ENCODE peak calls at places on chromosomes 5 and 9, in five cellular contexts. T is SK-N-SH, Q is mesendoderm, O is astrocyte, I is GM23248. N is an unnamed sample.

GRCh38 chr5:77232545-77232944 is 22.1 kb downstream of the PDE8B start:
- DNase-seq in T (no peak), Q (no peak), O (no peak), I (peak), N (no peak)

GRCh38 chr9:81529556-81530193 is 159.7 kb downstream of the TLE1 start:
- DNase-seq in T (no peak), Q (peak), O (peak), I (peak), N (no peak)

GRCh38 chr9:126304207-126304945 is 22.3 kb upstream of the MVB12B start:
- DNase-seq in T (no peak), Q (no peak), O (no peak), I (no peak), N (no peak)

GRCh38 chr5:115243412-115243811 is 19.3 kb downstream of the PGGT1B start:
- DNase-seq in T (no peak), Q (no peak), O (peak), I (peak), N (peak)

GRCh38 chr9:18720691-18721090 is 246.7 kb downstream of the ADAMTSL1 start:
- DNase-seq in T (no peak), Q (no peak), O (peak), I (peak), N (peak)

GRCh38 chr9:15157371-15157770 is 149.6 kb downstream of the TTC39B start:
- DNase-seq in T (no peak), Q (no peak), O (peak), I (peak), N (no peak)

GRCh38 chr5:133754575-133755169 is 142.3 kb upstream of the FSTL4 start:
- DNase-seq in T (no peak), Q (peak), O (peak), I (peak), N (no peak)

GRCh38 chr5:89686081-89686765 is 723.3 kb downstream of the CETN3 start:
- DNase-seq in T (peak), Q (peak), O (no peak), I (no peak), N (peak)

GRCh38 chr5:16508730-16509531 is 43.3 kb upstream of the ZNF622 start:
- DNase-seq in T (no peak), Q (peak), O (no peak), I (peak), N (no peak)

GRCh38 chr9:37592108-37592951 is at the start of gene TOMM5:
- DNase-seq in T (peak), Q (peak), O (peak), I (peak), N (peak)

GRCh38 chr5:134580001-134580460 is 52.6 kb downstream of the SAR1B start:
- DNase-seq in T (peak), Q (no peak), O (no peak), I (no peak), N (peak)

GRCh38 chr5:56346044-56346710 is 113.0 kb upstream of the ANKRD55 start:
- DNase-seq in T (no peak), Q (no peak), O (no peak), I (no peak), N (no peak)

GRCh38 chr9:120152295-120152694 is 427.7 kb downstream of the CDK5RAP2 start:
- DNase-seq in T (peak), Q (peak), O (peak), I (no peak), N (no peak)

GRCh38 chr5:111942661-111943401 is 185.8 kb upstream of the NREP start:
- DNase-seq in T (no peak), Q (no peak), O (no peak), I (peak), N (no peak)

GRCh38 chr9:120735415-120736126 is 21.3 kb upstream of the MEGF9 start:
- DNase-seq in T (no peak), Q (no peak), O (no peak), I (peak), N (no peak)

GRCh38 chr5:132101385-132101880 is 27.8 kb downstream of the CSF2 start:
- DNase-seq in T (no peak), Q (no peak), O (no peak), I (no peak), N (no peak)
- H3K4me2 ChIP-seq in T (no peak), Q (no peak), O (no peak), I (no peak), N (no peak)

DNA sequence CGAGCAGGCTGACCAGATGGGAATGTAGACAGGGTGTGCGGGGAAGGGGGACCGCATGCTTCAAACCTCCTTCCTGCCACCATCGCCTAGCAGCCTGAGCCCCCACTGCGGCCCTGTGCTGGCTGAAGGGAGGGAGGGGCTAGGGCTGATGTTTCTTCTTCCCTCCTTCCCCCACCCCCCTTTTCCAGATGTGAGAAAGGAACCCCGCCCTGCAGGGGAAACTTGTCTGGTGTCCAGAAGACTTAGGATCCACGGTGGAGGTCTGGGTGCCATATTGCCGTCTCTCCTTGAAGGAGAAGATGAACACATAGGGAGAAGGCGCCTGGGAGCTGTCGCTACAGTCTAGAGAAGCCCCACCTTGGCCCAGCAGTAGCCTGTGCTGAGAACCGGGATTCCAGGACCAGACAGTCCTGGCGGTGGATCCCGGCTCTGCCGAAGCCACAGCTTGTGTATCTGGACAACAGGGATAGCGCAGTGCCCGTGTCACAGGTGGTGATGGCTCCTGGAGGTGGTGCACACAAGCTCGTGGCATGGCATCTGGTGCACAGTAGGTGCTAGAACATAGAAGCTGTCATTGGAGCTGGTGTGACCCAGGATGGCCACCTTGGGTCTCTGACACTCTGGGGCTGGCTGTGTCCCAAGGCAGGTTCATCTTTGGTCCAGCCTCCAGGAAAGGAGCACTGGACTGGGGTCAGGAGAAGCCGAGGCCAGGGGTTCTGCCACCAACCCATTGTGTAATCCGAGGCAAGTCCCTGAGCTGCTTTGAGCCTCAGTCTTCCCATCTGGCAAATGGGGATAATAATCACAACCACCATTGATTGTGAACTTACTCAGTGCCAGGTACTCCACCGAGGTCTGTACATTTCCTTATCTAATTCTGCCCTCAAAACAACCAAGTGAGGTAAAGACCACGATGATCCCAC is 205.6 kb downstream of the C9orf50 start:
- DNase-seq in T (no peak), Q (no peak), O (no peak), I (no peak), N (no peak)
- H3K4me3 ChIP-seq in T (no peak), Q (no peak), O (no peak), I (no peak), N (no peak)

GRCh38 chr5:58794875-58795274 is 212.0 kb downstream of the RAB3C start:
- DNase-seq in T (no peak), Q (no peak), O (no peak), I (no peak), N (no peak)
- H3K4me2 ChIP-seq in T (no peak), Q (no peak), O (no peak), I (no peak), N (no peak)

GRCh38 chr5:178940569-178941360 is at the start of gene ZNF454:
- DNase-seq in T (peak), Q (peak), O (peak), I (peak), N (peak)

GRCh38 chr5:178941361-178941760 is 363 bp downstream of the ZNF454 start:
- DNase-seq in T (no peak), Q (no peak), O (peak), I (peak), N (peak)
- H3K4me3 ChIP-seq in T (no peak), Q (peak), O (peak), I (peak), N (peak)

GRCh38 chr5:72661405-72661804 is 154.2 kb upstream of the ZNF366 start:
- DNase-seq in T (no peak), Q (peak), O (peak), I (peak), N (peak)

GRCh38 chr5:72659726-72660125 is 152.5 kb upstream of the ZNF366 start:
- DNase-seq in T (no peak), Q (no peak), O (no peak), I (no peak), N (no peak)

GRCh38 chr5:72658161-72658560 is 151.0 kb upstream of the ZNF366 start:
- DNase-seq in T (no peak), Q (no peak), O (no peak), I (no peak), N (no peak)

GRCh38 chr5:72656756-72657513 is 149.7 kb upstream of the ZNF366 start:
- DNase-seq in T (no peak), Q (no peak), O (no peak), I (no peak), N (no peak)

DNA sequence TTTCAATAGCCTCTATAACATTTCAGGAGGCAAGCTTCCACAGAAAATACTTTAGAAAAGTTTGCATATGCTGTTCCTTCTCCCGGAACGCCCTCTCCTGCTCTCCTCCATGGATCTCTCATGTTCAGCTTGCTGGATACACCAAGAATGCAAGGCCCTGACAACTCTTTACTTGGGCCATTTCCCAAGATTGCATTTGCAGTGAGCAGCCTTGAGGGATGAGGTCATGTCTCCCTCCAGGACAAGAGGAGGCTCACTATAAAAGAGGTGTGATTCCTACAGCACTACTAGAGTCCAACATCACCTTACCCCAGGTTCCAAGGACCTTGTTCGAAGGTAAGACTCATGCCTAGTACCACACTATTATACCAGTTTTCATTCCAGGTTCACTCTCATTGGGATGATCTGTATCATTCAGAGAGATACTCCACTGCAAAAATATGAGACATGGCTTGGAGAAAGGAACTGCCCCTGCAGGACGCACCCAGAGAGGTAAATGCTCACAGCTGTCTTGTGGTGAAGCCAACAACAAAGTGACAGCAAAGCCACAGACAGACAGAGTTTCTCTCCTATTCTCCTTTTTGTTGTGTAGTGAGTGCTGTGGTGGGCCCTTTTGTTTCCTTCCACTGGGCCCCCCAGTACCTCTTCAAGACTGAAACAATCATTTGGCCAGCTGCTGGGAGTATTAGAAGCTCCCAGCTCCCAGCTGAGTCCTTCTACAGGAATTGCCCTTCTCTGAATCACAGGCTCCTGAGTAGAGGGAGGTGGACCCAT is 151.7 kb upstream of the ZNF366 start:
- DNase-seq in T (no peak), Q (peak), O (no peak), I (peak), N (no peak)
- H3K4me2 ChIP-seq in T (no peak), Q (no peak), O (no peak), I (no peak), N (no peak)